ENCODE peak calls at places on chromosome 6, in eight cellular contexts. Y is endothelial cell of umbilical vein; P is hepatocyte; Z is ACHN; A is naive thymus-derived CD4-positive, alpha-beta T cell; W is Calu3; X is H7; H is kidney tubule cell. I is an unnamed sample.
A peak's percentile ranks its signal among the peaks of the same experiment; 100 is the strongest.

GRCh38 chr6:6715465-6715864 is 126.9 kb downstream of the LY86 start:
- DNase-seq in Y (no peak), P (no peak), Z (no peak), A (no peak), W (no peak), X (no peak), H (no peak), I (no peak)

GRCh38 chr6:34391711-34392496 is 565 bp downstream of the NUDT3 start:
- DNase-seq in Y (peak; percentile 61), P (peak; percentile 71), Z (peak; percentile 56), A (no peak), W (peak; percentile 79), X (peak; percentile 93), H (peak; percentile 53), I (peak; percentile 47)

GRCh38 chr6:94005835-94006234 is 586.5 kb upstream of the EPHA7 start:
- DNase-seq in Y (no peak), P (no peak), Z (no peak), A (no peak), W (no peak), X (no peak), H (no peak), I (no peak)

GRCh38 chr6:136571065-136571464 is 20.8 kb upstream of the MAP7 start:
- DNase-seq in Y (no peak), P (no peak), Z (no peak), A (no peak), W (no peak), X (no peak), H (no peak), I (no peak)

GRCh38 chr6:90446164-90446563 is 140.7 kb downstream of the MAP3K7 start:
- DNase-seq in Y (peak; percentile 61), P (no peak), Z (no peak), A (no peak), W (no peak), X (no peak), H (no peak), I (no peak)

GRCh38 chr6:444653-445275 is 53.2 kb downstream of the IRF4 start:
- DNase-seq in Y (no peak), P (no peak), Z (no peak), A (peak; percentile 73), W (no peak), X (no peak), H (no peak), I (no peak)

GRCh38 chr6:148747145-148747492 is 289 bp downstream of the UST start:
- DNase-seq in Y (peak; percentile 14), P (no peak), Z (peak; percentile 55), A (no peak), W (peak; percentile 10), X (peak; percentile 77), H (peak; percentile 43), I (peak; percentile 32)

GRCh38 chr6:40997256-40997957 is 41.6 kb downstream of the UNC5CL start:
- DNase-seq in Y (peak; percentile 93), P (peak; percentile 73), Z (peak; percentile 70), A (no peak), W (peak; percentile 68), X (peak; percentile 58), H (peak; percentile 91), I (peak; percentile 88)

GRCh38 chr6:43204271-43205105 is 22.5 kb downstream of the CUL9 start:
- DNase-seq in Y (no peak), P (no peak), Z (no peak), A (no peak), W (no peak), X (no peak), H (no peak), I (no peak)

GRCh38 chr6:35295036-35295435 is 2.6 kb upstream of the DEF6 start:
- DNase-seq in Y (no peak), P (no peak), Z (no peak), A (no peak), W (no peak), X (no peak), H (no peak), I (no peak)

GRCh38 chr6:26743157-26743821 is 83.7 kb upstream of the ZNF322 start:
- DNase-seq in Y (peak; percentile 13), P (peak; percentile 33), Z (no peak), A (no peak), W (no peak), X (peak; percentile 45), H (peak; percentile 95), I (no peak)

GRCh38 chr6:41965429-41966213 is 24.0 kb upstream of the CCND3 start:
- DNase-seq in Y (peak; percentile 33), P (no peak), Z (no peak), A (no peak), W (no peak), X (peak; percentile 84), H (no peak), I (no peak)

GRCh38 chr6:138107078-138107751 is at the start of gene PERP:
- DNase-seq in Y (peak; percentile 45), P (peak; percentile 93), Z (peak; percentile 63), A (peak; percentile 39), W (peak; percentile 83), X (peak; percentile 79), H (peak; percentile 81), I (peak; percentile 92)

GRCh38 chr6:74250161-74250560 is 554.2 kb downstream of the CD109 start:
- DNase-seq in Y (peak; percentile 15), P (no peak), Z (no peak), A (no peak), W (no peak), X (no peak), H (no peak), I (no peak)